ENCODE peak calls at places on chromosome 15, in seven cellular contexts. Y, U, K, T, P, D and Z are unnamed samples.

GRCh38 chr15:66153549-66154415 is 99.8 kb downstream of the MEGF11 start:
- DNase-seq in Y (no peak), U (no peak), K (no peak), T (no peak), P (no peak), D (peak; percentile 84), Z (no peak)

GRCh38 chr15:67931861-67932260 is 92.0 kb upstream of the RNU6-1 start:
- DNase-seq in Y (no peak), U (no peak), K (no peak), T (no peak), P (peak; percentile 39), D (no peak), Z (no peak)

GRCh38 chr15:28955686-28956421 is 70.1 kb downstream of the APBA2 start:
- DNase-seq in Y (no peak), U (no peak), K (no peak), T (no peak), P (peak; percentile 86), D (no peak), Z (no peak)

GRCh38 chr15:88375234-88375926 is 91.8 kb downstream of the MRPL46 start:
- DNase-seq in Y (no peak), U (peak; percentile 30), K (no peak), T (no peak), P (peak; percentile 88), D (no peak), Z (no peak)

GRCh38 chr15:23118208-23118607 is 18.4 kb downstream of the GOLGA6L1 start:
- DNase-seq in Y (no peak), U (no peak), K (no peak), T (no peak), P (no peak), D (no peak), Z (no peak)

GRCh38 chr15:25240461-25241021 is 198.3 kb downstream of the UBE3A start:
- DNase-seq in Y (no peak), U (no peak), K (no peak), T (no peak), P (no peak), D (no peak), Z (no peak)

GRCh38 chr15:29849716-29850115 is 27.4 kb upstream of the TJP1 start:
- DNase-seq in Y (no peak), U (no peak), K (no peak), T (no peak), P (no peak), D (no peak), Z (no peak)

GRCh38 chr15:78951841-78952238 is 7.0 kb upstream of the CTSH start:
- DNase-seq in Y (no peak), U (no peak), K (no peak), T (peak; percentile 77), P (peak; percentile 22), D (no peak), Z (no peak)

GRCh38 chr15:40766906-40767837 is 2.6 kb upstream of the C15orf62 start:
- DNase-seq in Y (no peak), U (no peak), K (no peak), T (no peak), P (no peak), D (no peak), Z (no peak)

GRCh38 chr15:44193651-44194396 is 1.2 kb downstream of the FRMD5 start:
- DNase-seq in Y (peak; percentile 78), U (peak; percentile 3), K (no peak), T (no peak), P (peak; percentile 34), D (no peak), Z (no peak)

GRCh38 chr15:45134682-45135604 is 5.1 kb downstream of the DUOX1 start:
- DNase-seq in Y (no peak), U (no peak), K (no peak), T (no peak), P (no peak), D (no peak), Z (no peak)

GRCh38 chr15:60370105-60370803 is 27.5 kb downstream of the ANXA2 start:
- DNase-seq in Y (no peak), U (no peak), K (no peak), T (no peak), P (no peak), D (no peak), Z (no peak)

GRCh38 chr15:36658321-36658720 is 78.9 kb downstream of the CDIN1 start:
- DNase-seq in Y (no peak), U (no peak), K (no peak), T (no peak), P (peak; percentile 70), D (no peak), Z (no peak)

GRCh38 chr15:67998599-67999122 is 55.5 kb upstream of the PIAS1 start:
- DNase-seq in Y (no peak), U (peak; percentile 34), K (no peak), T (no peak), P (peak; percentile 82), D (no peak), Z (no peak)